ENCODE peak calls at places on chromosomes 6 and 20, in ten cellular contexts. X, K, Q, J, N, G, H, B, S and A are unnamed samples.

GRCh38 chr6:111804627-111805235 is 68.5 kb downstream of the FYN start:
- DNase-seq in S (no peak), N (no peak), G (no peak), K (peak), X (peak), Q (peak), B (peak), H (no peak), J (peak), A (no peak)

GRCh38 chr6:106469882-106470281 is 109.4 kb downstream of the CRYBG1 start:
- DNase-seq in G (no peak), S (no peak), B (no peak), N (no peak), Q (no peak), X (no peak), K (no peak), J (no peak), H (no peak), A (no peak)

GRCh38 chr20:8082999-8083398 is 49.1 kb upstream of the PLCB1 start:
- DNase-seq in B (peak), Q (no peak), K (no peak), X (no peak), J (no peak), H (no peak), G (no peak), N (peak), S (no peak), A (no peak)

GRCh38 chr6:7232351-7232750 is 80.6 kb downstream of the SSR1 start:
- DNase-seq in K (no peak), N (no peak), G (no peak), H (no peak), J (no peak), Q (no peak), X (no peak), B (peak), S (no peak), A (no peak)

GRCh38 chr20:42494290-42494689 is 695.4 kb downstream of the PTPRT start:
- DNase-seq in N (no peak), S (no peak), H (no peak), G (no peak), J (no peak), Q (no peak), X (no peak), B (no peak), K (no peak), A (no peak)

GRCh38 chr6:25511386-25511785 is 140.6 kb upstream of the SCGN start:
- DNase-seq in K (no peak), S (no peak), X (no peak), N (no peak), G (no peak), B (no peak), H (no peak), J (no peak), Q (no peak), A (no peak)

GRCh38 chr20:20525756-20526155 is 157.9 kb downstream of the INSM1 start:
- DNase-seq in H (no peak), Q (no peak), K (no peak), S (no peak), B (no peak), X (no peak), J (no peak), G (no peak), N (no peak), A (no peak)

GRCh38 chr20:59987135-59987534 is 28.9 kb downstream of the CDH26 start:
- DNase-seq in B (no peak), X (no peak), S (no peak), H (no peak), Q (no peak), G (no peak), K (no peak), N (no peak), J (no peak), A (no peak)

GRCh38 chr6:132712366-132712765 is 1.5 kb downstream of the VNN1 start:
- DNase-seq in S (no peak), N (no peak), B (peak), K (no peak), J (no peak), X (no peak), G (no peak), H (no peak), Q (no peak), A (no peak)

GRCh38 chr20:42611423-42611822 is 578.3 kb downstream of the PTPRT start:
- DNase-seq in X (no peak), G (no peak), S (no peak), B (no peak), H (no peak), J (no peak), Q (no peak), N (no peak), K (no peak), A (no peak)